ENCODE peak calls at places on chromosomes 1 and 21, in four cellular contexts. One of them, this sample, is unnamed.

GRCh38 chr1:40107290-40107959 is 10.4 kb upstream of the PPT1 start:
- DNase-seq in astrocyte of the spinal cord: no peak
- DNase-seq in fibroblast of lung: no peak
- DNase-seq in aorta: no peak
- DNase-seq in this sample: no peak

GRCh38 chr1:212699104-212699838 is 369 bp downstream of the BATF3 start:
- DNase-seq in aorta: peak
- DNase-seq in fibroblast of lung: peak
- DNase-seq in astrocyte of the spinal cord: peak
- DNase-seq in this sample: peak

GRCh38 chr1:28129150-28129549 is 40.7 kb upstream of the EYA3 start:
- DNase-seq in astrocyte of the spinal cord: peak
- DNase-seq in aorta: no peak
- DNase-seq in fibroblast of lung: peak
- DNase-seq in this sample: peak

GRCh38 chr1:231355171-231355570 is 17.1 kb downstream of the SPRTN start:
- DNase-seq in astrocyte of the spinal cord: no peak
- DNase-seq in fibroblast of lung: no peak
- DNase-seq in aorta: no peak
- DNase-seq in this sample: no peak

GRCh38 chr1:168469690-168470089 is 74.1 kb downstream of the XCL2 start:
- DNase-seq in aorta: no peak
- DNase-seq in astrocyte of the spinal cord: peak
- DNase-seq in fibroblast of lung: peak
- DNase-seq in this sample: no peak

GRCh38 chr1:59422921-59423575 is 126.2 kb downstream of the FGGY start:
- DNase-seq in aorta: peak
- DNase-seq in fibroblast of lung: no peak
- DNase-seq in astrocyte of the spinal cord: no peak
- DNase-seq in this sample: peak

GRCh38 chr21:37188825-37189224 is 78.3 kb downstream of the VPS26C start:
- DNase-seq in astrocyte of the spinal cord: no peak
- DNase-seq in fibroblast of lung: no peak
- DNase-seq in aorta: no peak
- DNase-seq in this sample: no peak

GRCh38 chr1:201686709-201687455 is 142.1 kb upstream of the IPO9 start:
- DNase-seq in fibroblast of lung: no peak
- DNase-seq in astrocyte of the spinal cord: no peak
- DNase-seq in aorta: no peak
- DNase-seq in this sample: no peak

GRCh38 chr1:31127266-31127665 is 61.7 kb upstream of the PUM1 start:
- DNase-seq in astrocyte of the spinal cord: peak
- DNase-seq in aorta: no peak
- DNase-seq in fibroblast of lung: peak
- DNase-seq in this sample: peak

GRCh38 chr1:67256291-67257172 is 51.1 kb upstream of the IL12RB2 start:
- DNase-seq in aorta: no peak
- DNase-seq in astrocyte of the spinal cord: no peak
- DNase-seq in fibroblast of lung: no peak
- DNase-seq in this sample: peak

GRCh38 chr1:94983343-94983742 is 56.4 kb upstream of the CNN3 start:
- DNase-seq in fibroblast of lung: peak
- DNase-seq in aorta: no peak
- DNase-seq in astrocyte of the spinal cord: peak
- DNase-seq in this sample: no peak

GRCh38 chr1:66168467-66168887 is 365.5 kb upstream of the SGIP1 start:
- DNase-seq in fibroblast of lung: peak
- DNase-seq in astrocyte of the spinal cord: peak
- DNase-seq in aorta: no peak
- DNase-seq in this sample: peak

GRCh38 chr1:38050397-38051141 is 4.0 kb upstream of the POU3F1 start:
- DNase-seq in aorta: no peak
- DNase-seq in astrocyte of the spinal cord: no peak
- DNase-seq in fibroblast of lung: no peak
- DNase-seq in this sample: no peak

GRCh38 chr1:156797212-156797871 is 19.3 kb downstream of the SH2D2A start:
- DNase-seq in fibroblast of lung: peak
- DNase-seq in aorta: no peak
- DNase-seq in astrocyte of the spinal cord: peak
- DNase-seq in this sample: peak

GRCh38 chr1:159612211-159612885 is 24.7 kb downstream of the APCS start:
- DNase-seq in fibroblast of lung: no peak
- DNase-seq in astrocyte of the spinal cord: no peak
- DNase-seq in aorta: no peak
- DNase-seq in this sample: no peak

GRCh38 chr1:186754542-186755150 is 74.1 kb upstream of the PLA2G4A start:
- DNase-seq in astrocyte of the spinal cord: no peak
- DNase-seq in aorta: no peak
- DNase-seq in fibroblast of lung: no peak
- DNase-seq in this sample: no peak

GRCh38 chr1:39270368-39270767 is 65.9 kb downstream of the MACF1 start:
- DNase-seq in aorta: no peak
- DNase-seq in fibroblast of lung: no peak
- DNase-seq in astrocyte of the spinal cord: no peak
- DNase-seq in this sample: no peak

GRCh38 chr1:14039894-14040430 is 340.0 kb downstream of the PRDM2 start:
- DNase-seq in fibroblast of lung: no peak
- DNase-seq in aorta: no peak
- DNase-seq in astrocyte of the spinal cord: no peak
- DNase-seq in this sample: no peak

GRCh38 chr1:109468903-109469302 is 2.6 kb downstream of the SYPL2 start:
- DNase-seq in fibroblast of lung: no peak
- DNase-seq in aorta: no peak
- DNase-seq in astrocyte of the spinal cord: no peak
- DNase-seq in this sample: no peak

GRCh38 chr1:157087030-157087429 is 12.6 kb downstream of the ETV3L start:
- DNase-seq in astrocyte of the spinal cord: no peak
- DNase-seq in fibroblast of lung: no peak
- DNase-seq in aorta: no peak
- DNase-seq in this sample: no peak

DNA sequence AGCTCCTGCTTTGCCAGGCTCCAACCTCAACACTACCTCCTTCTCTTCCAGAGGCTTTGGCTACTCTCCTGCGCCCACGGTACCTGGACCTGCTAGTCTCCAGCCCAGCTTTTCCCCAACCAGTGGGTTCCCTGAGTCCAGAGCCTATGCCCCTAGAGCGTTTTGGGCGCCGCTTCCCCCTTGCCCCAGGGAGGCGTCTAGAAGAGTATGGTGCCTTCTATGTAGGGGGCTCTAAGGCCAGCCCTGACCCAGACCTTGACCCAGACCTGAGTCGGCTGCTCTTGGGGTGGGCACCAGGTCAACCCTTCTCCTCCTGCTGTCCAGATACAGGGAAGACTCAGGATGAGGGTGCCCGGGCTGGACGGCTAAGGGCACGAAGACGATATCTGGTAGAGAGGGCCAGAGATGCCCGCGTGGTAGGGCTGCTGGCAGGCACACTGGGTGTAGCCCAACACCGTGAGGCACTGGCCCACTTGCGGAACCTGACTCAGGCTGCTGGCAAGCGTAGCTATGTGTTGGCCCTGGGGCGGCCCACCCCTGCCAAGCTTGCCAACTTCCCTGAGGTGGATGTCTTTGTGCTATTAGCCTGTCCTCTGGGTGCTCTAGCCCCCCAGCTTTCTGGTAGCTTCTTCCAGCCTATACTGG is 1.6 kb downstream of the DPH2 start:
- DNase-seq in astrocyte of the spinal cord: no peak
- DNase-seq in fibroblast of lung: no peak
- DNase-seq in aorta: no peak
- DNase-seq in this sample: no peak
- H3K4me3 ChIP-seq in astrocyte of the spinal cord: no peak
- H3K4me3 ChIP-seq in fibroblast of lung: no peak
- H3K4me3 ChIP-seq in aorta: no peak
- H3K4me3 ChIP-seq in this sample: no peak

GRCh38 chr1:223142269-223142668 is 779 bp downstream of the TLR5 start:
- DNase-seq in fibroblast of lung: no peak
- DNase-seq in astrocyte of the spinal cord: no peak
- DNase-seq in aorta: no peak
- DNase-seq in this sample: no peak
- H3K4me3 ChIP-seq in fibroblast of lung: no peak
- H3K4me3 ChIP-seq in astrocyte of the spinal cord: no peak
- H3K4me3 ChIP-seq in aorta: no peak
- H3K4me3 ChIP-seq in this sample: peak

DNA sequence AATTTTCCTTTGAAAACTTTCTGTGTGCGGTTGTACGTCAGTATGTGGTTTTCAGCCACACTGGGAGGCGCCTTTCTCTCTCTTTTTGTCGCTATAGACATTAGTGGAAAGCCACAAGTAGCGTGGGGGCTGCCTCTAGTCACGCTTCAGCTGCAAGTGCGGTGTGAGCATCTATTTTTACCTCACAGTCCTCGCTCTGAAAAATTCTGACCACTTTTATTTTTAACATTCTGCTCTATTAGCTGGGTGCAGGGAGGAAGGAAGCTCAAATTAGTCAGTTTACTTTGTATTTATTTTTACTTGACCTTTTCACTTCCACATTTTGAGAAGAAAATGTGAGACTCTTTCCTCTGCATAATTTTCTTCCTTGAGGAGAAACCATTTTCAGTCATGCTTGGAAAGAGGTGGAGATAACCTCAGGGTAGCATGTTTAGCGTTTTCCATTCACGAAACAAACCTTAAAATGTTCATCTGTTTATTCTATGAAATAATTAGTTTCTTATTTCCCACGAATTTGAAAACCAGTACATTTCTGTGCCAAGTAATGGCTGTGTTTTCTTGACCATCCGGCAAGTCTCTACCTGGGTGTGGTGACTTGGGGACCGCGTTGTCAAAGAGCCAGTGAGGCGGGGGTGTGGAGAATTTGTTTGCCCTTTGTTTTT is 35.6 kb downstream of the ADARB1 start:
- DNase-seq in astrocyte of the spinal cord: peak
- DNase-seq in fibroblast of lung: peak
- DNase-seq in aorta: no peak
- DNase-seq in this sample: no peak
- H3K4me3 ChIP-seq in astrocyte of the spinal cord: no peak
- H3K4me3 ChIP-seq in fibroblast of lung: no peak
- H3K4me3 ChIP-seq in aorta: no peak
- H3K4me3 ChIP-seq in this sample: no peak

DNA sequence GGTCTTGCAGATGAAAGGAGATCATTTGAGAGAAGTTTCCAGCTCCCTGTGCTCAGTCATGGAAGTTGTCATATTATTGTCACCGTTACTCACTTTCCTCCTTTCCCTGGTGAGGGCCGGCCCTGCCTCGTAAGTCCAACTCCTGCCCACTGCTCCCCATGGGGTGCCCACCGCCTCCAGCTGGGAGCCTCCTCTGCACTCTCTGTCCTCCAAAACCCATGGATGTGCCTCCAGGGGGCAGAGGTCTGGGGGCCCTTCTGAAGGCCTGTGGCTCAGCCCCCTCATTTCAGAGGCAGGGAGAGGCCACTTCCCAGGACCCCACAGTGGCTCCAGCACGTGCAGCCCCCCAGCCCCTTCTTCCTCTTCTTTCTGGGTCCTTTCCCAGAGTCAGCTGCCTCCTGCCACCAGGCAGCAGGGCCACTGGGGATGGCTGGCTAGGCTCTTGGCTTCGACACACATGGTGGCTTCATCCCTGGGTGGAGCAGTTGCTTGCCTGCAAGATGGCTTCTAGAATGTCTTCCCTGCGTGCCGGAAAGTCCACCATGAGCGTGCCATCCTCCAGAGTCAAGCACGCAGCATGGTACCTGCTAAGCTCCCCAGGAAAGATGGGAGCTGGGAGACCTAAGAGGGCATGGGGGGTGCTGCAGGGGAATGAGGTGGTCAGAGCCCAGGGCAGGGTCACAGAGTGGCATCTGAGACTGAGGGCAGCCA is 98.0 kb upstream of the RUNX3 start:
- DNase-seq in fibroblast of lung: no peak
- DNase-seq in astrocyte of the spinal cord: no peak
- DNase-seq in aorta: no peak
- DNase-seq in this sample: no peak
- H3K4me3 ChIP-seq in fibroblast of lung: no peak
- H3K4me3 ChIP-seq in astrocyte of the spinal cord: no peak
- H3K4me3 ChIP-seq in aorta: no peak
- H3K4me3 ChIP-seq in this sample: no peak

GRCh38 chr1:228838717-228839500 is 103.6 kb downstream of the RHOU start:
- DNase-seq in astrocyte of the spinal cord: peak
- DNase-seq in aorta: no peak
- DNase-seq in fibroblast of lung: peak
- DNase-seq in this sample: no peak

GRCh38 chr1:228836954-228837481 is 101.7 kb downstream of the RHOU start:
- DNase-seq in aorta: no peak
- DNase-seq in fibroblast of lung: no peak
- DNase-seq in astrocyte of the spinal cord: no peak
- DNase-seq in this sample: no peak

GRCh38 chr1:228839656-228840055 is 104.4 kb downstream of the RHOU start:
- DNase-seq in astrocyte of the spinal cord: no peak
- DNase-seq in aorta: no peak
- DNase-seq in fibroblast of lung: no peak
- DNase-seq in this sample: no peak

GRCh38 chr1:228836427-228836826 is 101.1 kb downstream of the RHOU start:
- DNase-seq in fibroblast of lung: no peak
- DNase-seq in astrocyte of the spinal cord: no peak
- DNase-seq in aorta: no peak
- DNase-seq in this sample: no peak

GRCh38 chr1:228837817-228838716 is 102.8 kb downstream of the RHOU start:
- DNase-seq in fibroblast of lung: peak
- DNase-seq in aorta: no peak
- DNase-seq in astrocyte of the spinal cord: peak
- DNase-seq in this sample: peak
- H3K4me3 ChIP-seq in fibroblast of lung: no peak
- H3K4me3 ChIP-seq in aorta: no peak
- H3K4me3 ChIP-seq in astrocyte of the spinal cord: no peak
- H3K4me3 ChIP-seq in this sample: no peak